ENCODE peak calls at places on chromosomes 2 and 18, in five cellular contexts. Z is body of pancreas, M is A673, U is SK-N-SH, L is heart left ventricle. Q is an unnamed sample.

GRCh38 chr2:45816273-45816672 is 164.8 kb downstream of the PRKCE start:
- DNase-seq in Z (peak), M (no peak), U (no peak), L (no peak), Q (no peak)

GRCh38 chr2:228681426-228681825 is 499.9 kb upstream of the SPHKAP start:
- DNase-seq in Z (peak), M (peak), U (peak), L (no peak), Q (no peak)

GRCh38 chr2:26088038-26088643 is 54.3 kb downstream of the RAB10 start:
- DNase-seq in Z (peak), M (peak), U (peak), L (no peak), Q (peak)

GRCh38 chr2:40230717-40231300 is 221.1 kb downstream of the SLC8A1 start:
- DNase-seq in Z (no peak), M (no peak), U (no peak), L (no peak), Q (no peak)

GRCh38 chr2:177586154-177586553 is 193.6 kb downstream of the AGPS start:
- DNase-seq in Z (no peak), M (no peak), U (no peak), L (no peak), Q (no peak)

GRCh38 chr2:206887705-206888104 is 51.6 kb upstream of the CPO start:
- DNase-seq in Z (no peak), M (no peak), U (no peak), L (no peak), Q (no peak)

GRCh38 chr2:158305501-158305900 is 151.1 kb downstream of the CCDC148 start:
- DNase-seq in Z (no peak), M (no peak), U (no peak), L (no peak), Q (no peak)

GRCh38 chr2:16142383-16143361 is 202.3 kb downstream of the MYCN start:
- DNase-seq in Z (peak), M (no peak), U (no peak), L (no peak), Q (no peak)

GRCh38 chr2:236177967-236178909 is 10.1 kb upstream of the GBX2 start:
- DNase-seq in Z (peak), M (peak), U (peak), L (peak), Q (peak)

GRCh38 chr2:238462782-238463396 is 36.2 kb downstream of the ASB1 start:
- DNase-seq in Z (no peak), M (peak), U (peak), L (no peak), Q (no peak)

GRCh38 chr2:16096962-16097361 is 156.6 kb downstream of the MYCN start:
- DNase-seq in Z (peak), M (no peak), U (no peak), L (no peak), Q (peak)

GRCh38 chr2:141021611-141022010 is 1109.2 kb downstream of the LRP1B start:
- DNase-seq in Z (no peak), M (no peak), U (no peak), L (no peak), Q (no peak)

GRCh38 chr18:61935362-61935761 is 42.6 kb upstream of the RNF152 start:
- DNase-seq in Z (no peak), M (no peak), U (no peak), L (no peak), Q (no peak)

GRCh38 chr2:110755494-110756078 is 23.2 kb downstream of the ACOXL start:
- DNase-seq in Z (no peak), M (peak), U (peak), L (no peak), Q (no peak)

GRCh38 chr2:67839242-67839641 is 223.6 kb downstream of the C1D start:
- DNase-seq in Z (no peak), M (peak), U (no peak), L (no peak), Q (no peak)

GRCh38 chr18:21660078-21660477 is 44.5 kb downstream of the ABHD3 start:
- DNase-seq in Z (no peak), M (no peak), U (no peak), L (no peak), Q (no peak)

GRCh38 chr2:25851740-25852503 is 26.4 kb downstream of the ASXL2 start:
- DNase-seq in Z (peak), M (peak), U (peak), L (no peak), Q (no peak)

GRCh38 chr2:74540291-74540690 is 10.6 kb downstream of the HTRA2 start:
- DNase-seq in Z (no peak), M (no peak), U (no peak), L (peak), Q (peak)

GRCh38 chr2:201157694-201158093 is 25.2 kb upstream of the CASP10 start:
- DNase-seq in Z (no peak), M (no peak), U (no peak), L (no peak), Q (no peak)

GRCh38 chr2:33084433-33084832 is 137.7 kb downstream of the LTBP1 start:
- DNase-seq in Z (no peak), M (no peak), U (no peak), L (no peak), Q (no peak)

GRCh38 chr2:6957910-6958615 is 40.9 kb downstream of the RNF144A start:
- DNase-seq in Z (no peak), M (no peak), U (no peak), L (no peak), Q (no peak)

GRCh38 chr18:44067201-44067600 is 613.5 kb upstream of the SETBP1 start:
- DNase-seq in Z (no peak), M (no peak), U (no peak), L (no peak), Q (no peak)

GRCh38 chr2:19667085-19667484 is 234.7 kb downstream of the TTC32 start:
- DNase-seq in Z (no peak), M (peak), U (no peak), L (no peak), Q (no peak)

GRCh38 chr18:31617029-31617717 is 25.5 kb downstream of the TTR start:
- DNase-seq in Z (no peak), M (no peak), U (no peak), L (no peak), Q (no peak)

GRCh38 chr18:40841473-40841872 is 1113.6 kb upstream of the PIK3C3 start:
- DNase-seq in Z (no peak), M (no peak), U (no peak), L (no peak), Q (no peak)

GRCh38 chr2:197191177-197191947 is 119.2 kb downstream of the ANKRD44 start:
- DNase-seq in Z (no peak), M (peak), U (peak), L (no peak), Q (peak)

GRCh38 chr2:70425682-70426301 is 123.9 kb upstream of the FAM136A start:
- DNase-seq in Z (no peak), M (no peak), U (no peak), L (no peak), Q (no peak)

GRCh38 chr2:16546128-16546754 is 119.4 kb downstream of the CYRIA start:
- DNase-seq in Z (peak), M (peak), U (no peak), L (no peak), Q (peak)

GRCh38 chr2:148909114-148909513 is 34.1 kb downstream of the KIF5C start:
- DNase-seq in Z (no peak), M (no peak), U (no peak), L (no peak), Q (no peak)

GRCh38 chr18:3380384-3380961 is 69.5 kb upstream of the TGIF1 start:
- DNase-seq in Z (peak), M (peak), U (no peak), L (no peak), Q (no peak)

GRCh38 chr2:135935914-135936313 is 49.5 kb downstream of the DARS1 start:
- DNase-seq in Z (no peak), M (no peak), U (no peak), L (no peak), Q (no peak)

GRCh38 chr2:106277426-106277825 is 83.3 kb upstream of the UXS1 start:
- DNase-seq in Z (no peak), M (no peak), U (peak), L (no peak), Q (no peak)

GRCh38 chr2:109346601-109347228 is 217.7 kb downstream of the SH3RF3 start:
- DNase-seq in Z (no peak), M (no peak), U (no peak), L (no peak), Q (no peak)

GRCh38 chr18:48831802-48832201 is 119.0 kb downstream of the SMAD7 start:
- DNase-seq in Z (no peak), M (no peak), U (no peak), L (no peak), Q (no peak)

GRCh38 chr18:23825496-23825895 is 136.2 kb downstream of the LAMA3 start:
- DNase-seq in Z (no peak), M (no peak), U (no peak), L (no peak), Q (no peak)

GRCh38 chr18:5894613-5895299 is 566 bp downstream of the TMEM200C start:
- DNase-seq in Z (no peak), M (no peak), U (peak), L (no peak), Q (no peak)

DNA sequence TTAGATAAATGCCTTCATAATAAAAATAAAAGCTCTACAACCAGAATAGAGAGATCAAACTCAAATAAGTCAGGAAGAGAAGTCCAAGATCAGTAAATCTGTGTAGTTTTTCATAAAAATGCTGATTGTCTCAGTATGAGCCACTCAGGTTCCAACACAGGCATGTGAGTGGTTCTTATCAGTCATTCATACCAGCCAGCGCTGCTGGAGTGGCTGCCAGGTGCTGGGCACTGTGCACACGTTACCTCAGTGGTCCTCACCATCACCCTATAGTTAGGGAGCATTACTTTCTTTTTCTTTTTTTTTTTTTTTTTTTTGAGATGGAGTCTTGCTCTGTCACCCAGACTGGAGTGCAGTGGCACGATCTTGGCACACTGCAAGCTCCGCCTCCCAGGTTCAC is 23.8 kb downstream of the CNDP1 start:
- DNase-seq in Z (no peak), M (no peak), U (no peak), L (no peak), Q (no peak)
- H3K4me3 ChIP-seq in Z (no peak), M (no peak), U (no peak), L (no peak), Q (no peak)

DNA sequence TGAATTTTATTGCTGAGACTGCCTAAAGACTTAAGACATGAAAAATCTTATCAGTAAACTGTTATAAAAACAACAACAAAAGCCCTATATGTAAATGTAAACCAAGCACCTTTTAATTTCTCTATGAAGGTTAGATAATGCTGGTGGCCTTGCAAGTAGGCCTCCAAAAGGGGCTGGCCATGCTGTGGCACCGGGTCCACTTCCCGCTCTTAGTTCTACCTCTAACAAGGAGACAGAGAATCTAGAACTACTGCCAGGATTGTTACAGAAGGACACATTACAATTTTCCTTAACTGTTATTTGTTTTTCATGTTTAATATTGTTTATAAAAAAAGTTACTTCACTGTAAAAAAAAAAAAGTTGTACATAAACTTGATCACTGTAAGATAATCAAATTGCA is 49.0 kb downstream of the UGP2 start:
- DNase-seq in Z (no peak), M (no peak), U (no peak), L (no peak), Q (no peak)
- H3K4me3 ChIP-seq in Z (no peak), M (no peak), U (no peak), L (no peak), Q (no peak)

GRCh38 chr2:11553661-11554429 is 20.0 kb downstream of the GREB1 start:
- DNase-seq in Z (no peak), M (no peak), U (no peak), L (no peak), Q (no peak)

GRCh38 chr2:11551569-11552259 is 17.9 kb downstream of the GREB1 start:
- DNase-seq in Z (no peak), M (no peak), U (no peak), L (no peak), Q (no peak)

GRCh38 chr2:11552260-11552638 is 18.4 kb downstream of the GREB1 start:
- DNase-seq in Z (no peak), M (no peak), U (no peak), L (no peak), Q (no peak)

GRCh38 chr2:11556101-11556806 is 22.4 kb downstream of the GREB1 start:
- DNase-seq in Z (no peak), M (no peak), U (no peak), L (no peak), Q (no peak)

GRCh38 chr2:11554430-11554764 is 20.6 kb downstream of the GREB1 start:
- DNase-seq in Z (no peak), M (no peak), U (no peak), L (no peak), Q (no peak)
- H3K4me3 ChIP-seq in Z (no peak), M (no peak), U (no peak), L (no peak), Q (no peak)

GRCh38 chr2:174039551-174040416 is 74.6 kb upstream of the SP3 start:
- DNase-seq in Z (peak), M (peak), U (peak), L (peak), Q (peak)
- H3K4me3 ChIP-seq in Z (no peak), M (no peak), U (no peak), L (peak), Q (no peak)

GRCh38 chr2:218983263-218983970 is 1.6 kb downstream of the FEV start:
- DNase-seq in Z (no peak), M (no peak), U (peak), L (no peak), Q (peak)

GRCh38 chr2:218985021-218985324 is at the start of gene FEV:
- DNase-seq in Z (no peak), M (no peak), U (peak), L (no peak), Q (no peak)

GRCh38 chr2:218983971-218984238 is 1.1 kb downstream of the FEV start:
- DNase-seq in Z (no peak), M (no peak), U (no peak), L (no peak), Q (no peak)

GRCh38 chr2:218985325-218986091 is 524 bp upstream of the FEV start:
- DNase-seq in Z (no peak), M (no peak), U (peak), L (no peak), Q (no peak)

GRCh38 chr2:218984239-218985020 is 554 bp downstream of the FEV start:
- DNase-seq in Z (no peak), M (peak), U (peak), L (peak), Q (no peak)
- H3K4me3 ChIP-seq in Z (no peak), M (peak), U (peak), L (peak), Q (no peak)